ENCODE peak calls at places on chromosomes 1 and 21, in five cellular contexts. O is testis, G is lung, T is mucosa of descending colon, S is GM06990. Q is an unnamed sample.

GRCh38 chr1:26907071-26907922 is 6.5 kb downstream of the NR0B2 start:
- DNase-seq in O (no peak), G (peak), T (no peak), S (no peak), Q (no peak)

GRCh38 chr21:42062543-42063022 is 8.5 kb upstream of the UMODL1 start:
- DNase-seq in O (peak), G (no peak), T (peak), S (peak), Q (peak)

GRCh38 chr1:204619721-204620120 is 65.8 kb downstream of the LRRN2 start:
- DNase-seq in O (no peak), G (no peak), T (no peak), S (no peak), Q (no peak)

GRCh38 chr1:28147264-28148094 is 29.0 kb downstream of the PTAFR start:
- DNase-seq in O (no peak), G (no peak), T (no peak), S (peak), Q (no peak)

GRCh38 chr1:165365344-165365743 is 8.8 kb upstream of the LMX1A start:
- DNase-seq in O (no peak), G (no peak), T (no peak), S (no peak), Q (no peak)

GRCh38 chr1:243312962-243313634 is 57.3 kb downstream of the SDCCAG8 start:
- DNase-seq in O (no peak), G (no peak), T (no peak), S (peak), Q (peak)

GRCh38 chr1:63713627-63714481 is 60.0 kb upstream of the ROR1 start:
- DNase-seq in O (no peak), G (no peak), T (peak), S (no peak), Q (no peak)

GRCh38 chr1:33295450-33296081 is 25.3 kb downstream of the A3GALT2 start:
- DNase-seq in O (peak), G (peak), T (peak), S (peak), Q (peak)

GRCh38 chr1:203663294-203663693 is 36.7 kb downstream of the ATP2B4 start:
- DNase-seq in O (no peak), G (no peak), T (no peak), S (no peak), Q (no peak)

GRCh38 chr1:207959141-207959825 is 48.4 kb upstream of the CD34 start:
- DNase-seq in O (peak), G (peak), T (peak), S (peak), Q (peak)

GRCh38 chr1:214838351-214838750 is 235.4 kb downstream of the CENPF start:
- DNase-seq in O (no peak), G (no peak), T (no peak), S (no peak), Q (no peak)

GRCh38 chr1:169044296-169044695 is 62.2 kb upstream of the ATP1B1 start:
- DNase-seq in O (no peak), G (no peak), T (peak), S (no peak), Q (peak)

GRCh38 chr1:244435562-244436205 is 16.0 kb downstream of the ADSS2 start:
- DNase-seq in O (no peak), G (no peak), T (no peak), S (no peak), Q (no peak)

GRCh38 chr1:21219674-21220073 is 43.0 kb upstream of the EIF4G3 start:
- DNase-seq in O (no peak), G (no peak), T (no peak), S (no peak), Q (no peak)

GRCh38 chr1:244704107-244704506 is 51.2 kb downstream of the DESI2 start:
- DNase-seq in O (no peak), G (no peak), T (no peak), S (no peak), Q (no peak)

GRCh38 chr1:156337888-156338179 is 258 bp downstream of the CCT3 start:
- DNase-seq in O (no peak), G (no peak), T (no peak), S (no peak), Q (no peak)

GRCh38 chr1:219927956-219928790 is at the start of gene SLC30A10:
- DNase-seq in O (peak), G (no peak), T (peak), S (peak), Q (peak)

GRCh38 chr1:6080469-6080868 is 34.8 kb downstream of the KCNAB2 start:
- DNase-seq in O (no peak), G (no peak), T (no peak), S (no peak), Q (no peak)
- TF ChIP-seq CTCF in O (no peak), G (no peak), T (no peak), S (peak), Q (no peak)

DNA sequence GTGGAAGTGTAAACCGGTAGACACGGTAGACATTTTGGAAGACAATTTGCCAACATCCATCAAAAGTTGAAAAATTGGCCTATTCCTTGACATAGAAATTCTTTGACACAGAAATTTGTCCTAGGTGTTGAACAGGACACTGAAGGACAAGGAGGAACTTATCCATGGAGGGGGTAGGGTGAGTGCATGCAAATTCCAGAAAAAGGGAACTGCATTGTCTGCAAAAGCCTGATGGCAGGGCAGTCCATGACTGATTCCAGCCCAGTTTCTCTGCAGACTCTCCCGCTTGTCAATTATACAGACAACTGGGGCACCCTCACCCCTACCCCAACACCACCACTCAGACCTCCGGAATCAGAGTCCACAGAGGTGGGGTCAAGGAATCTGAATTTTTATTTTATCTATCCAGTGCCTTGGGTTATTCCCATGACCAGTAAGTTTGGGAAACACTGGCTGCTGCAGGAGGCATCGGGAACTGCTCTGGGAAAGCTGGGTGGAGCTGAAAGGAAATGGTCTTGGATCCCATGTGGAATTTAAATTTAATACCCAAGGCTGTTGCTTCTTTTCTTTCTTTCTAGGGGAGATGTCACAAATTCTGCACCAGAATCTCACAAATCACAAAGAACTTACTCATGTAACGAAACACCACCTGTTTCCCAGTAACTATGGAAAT is 103.3 kb upstream of the SLC45A1 start:
- DNase-seq in O (no peak), G (no peak), T (no peak), S (no peak), Q (no peak)
- TF ChIP-seq CTCF in O (no peak), G (no peak), T (no peak), S (no peak), Q (no peak)

DNA sequence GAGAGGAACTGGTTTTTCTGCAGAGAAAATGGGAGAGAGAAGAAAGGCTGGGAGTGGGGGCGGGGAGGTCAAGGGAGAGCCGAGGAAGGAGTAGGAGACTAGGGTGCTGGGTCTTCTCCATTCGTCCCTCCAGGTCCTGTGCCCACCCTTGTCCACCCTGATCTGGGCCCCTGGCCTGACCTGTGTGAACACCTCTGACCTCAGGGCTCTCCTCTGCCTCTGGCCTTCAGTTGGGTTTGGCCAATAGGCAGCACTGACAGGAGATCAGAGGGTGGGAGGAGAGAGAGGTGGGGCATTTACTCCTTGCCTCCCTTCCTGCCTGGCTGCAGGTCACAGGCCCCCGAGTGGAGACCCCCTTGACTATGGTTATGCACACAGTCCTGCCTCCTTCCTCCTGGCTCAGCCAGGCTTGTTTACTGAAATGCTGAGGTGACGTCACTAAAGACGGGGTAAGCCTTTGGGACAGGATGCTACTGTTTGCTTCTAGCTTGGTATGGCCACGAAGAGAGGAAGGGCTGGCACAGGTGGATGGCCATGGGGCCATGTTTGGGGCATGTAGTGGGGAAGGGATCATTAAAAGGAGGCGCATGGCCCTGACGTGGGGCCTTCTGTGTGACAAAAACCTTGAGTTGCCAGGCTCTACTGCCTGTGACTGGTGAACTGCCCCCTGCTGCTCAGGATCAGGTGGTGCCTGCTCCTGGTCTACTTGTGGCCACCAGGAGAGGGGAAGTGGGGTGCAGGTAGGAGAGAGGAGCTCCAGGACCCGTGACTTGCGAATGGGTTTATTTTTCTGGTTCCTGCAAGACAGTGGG is 248.7 kb upstream of the CSF3R start:
- DNase-seq in O (no peak), G (no peak), T (no peak), S (no peak), Q (no peak)
- TF ChIP-seq CTCF in O (peak), G (no peak), T (no peak), S (peak), Q (no peak)

DNA sequence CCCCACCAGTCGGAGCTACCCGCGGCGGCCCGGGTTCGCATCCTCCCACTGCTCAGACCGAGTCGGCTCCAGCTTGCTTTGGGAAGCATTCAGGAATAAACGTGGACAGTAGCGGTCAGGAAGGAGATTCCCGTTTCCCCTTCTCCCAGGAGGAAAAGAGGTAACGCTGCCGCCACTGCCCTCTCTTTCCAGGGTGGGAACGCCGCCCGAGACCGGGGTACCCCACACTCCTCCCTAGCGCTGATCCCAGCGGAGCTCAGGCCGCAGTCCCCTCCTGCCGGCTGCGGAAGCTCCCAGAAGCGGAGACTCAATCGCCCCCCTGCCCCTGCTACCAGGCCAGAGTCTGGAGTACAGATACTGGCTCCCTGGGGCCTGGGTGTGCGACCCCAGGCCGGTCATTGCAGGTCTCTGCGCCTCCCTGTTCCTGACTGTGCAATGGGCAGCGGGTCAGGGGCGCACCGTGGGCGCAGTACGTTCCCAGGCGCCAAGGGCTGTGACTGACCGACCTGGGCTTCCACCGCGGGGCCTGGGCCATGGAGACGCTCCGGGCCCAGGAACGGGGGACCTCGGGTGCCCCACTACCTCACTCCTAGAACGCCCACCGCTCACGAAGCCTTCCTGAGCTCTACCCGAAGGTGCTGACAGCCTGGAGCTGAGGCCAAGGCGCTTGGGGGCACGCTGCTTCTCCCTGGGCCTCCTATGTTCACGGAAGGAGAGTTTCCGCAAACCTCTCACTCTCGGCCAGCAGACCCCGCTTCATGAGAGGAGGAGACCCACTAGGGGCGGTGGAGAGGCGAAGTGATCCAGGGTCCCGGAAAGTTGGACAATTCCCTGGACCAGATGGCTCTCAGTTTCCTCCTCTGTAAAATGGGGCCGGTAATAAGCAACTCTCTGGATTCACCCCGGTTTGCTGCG is 7.8 kb downstream of the DMRTA2 start:
- DNase-seq in O (no peak), G (no peak), T (no peak), S (no peak), Q (no peak)
- TF ChIP-seq CTCF in O (no peak), G (no peak), T (no peak), S (no peak), Q (no peak)

GRCh38 chr21:36881223-36881622 is 85.2 kb downstream of the HLCS start:
- DNase-seq in O (no peak), G (no peak), T (no peak), S (no peak), Q (no peak)
- TF ChIP-seq CTCF in O (no peak), G (no peak), T (no peak), S (no peak), Q (no peak)

GRCh38 chr1:25742316-25742715 is 57.7 kb upstream of the SELENON start:
- DNase-seq in O (no peak), G (no peak), T (no peak), S (no peak), Q (no peak)

GRCh38 chr1:25746299-25747045 is 53.5 kb upstream of the SELENON start:
- DNase-seq in O (no peak), G (no peak), T (no peak), S (no peak), Q (no peak)

GRCh38 chr1:25743164-25744139 is 56.5 kb upstream of the SELENON start:
- DNase-seq in O (peak), G (peak), T (peak), S (no peak), Q (no peak)

GRCh38 chr1:25744636-25745425 is 55.2 kb upstream of the SELENON start:
- DNase-seq in O (no peak), G (no peak), T (no peak), S (no peak), Q (no peak)

GRCh38 chr1:25744140-25744581 is 55.8 kb upstream of the SELENON start:
- DNase-seq in O (peak), G (peak), T (peak), S (no peak), Q (no peak)
- TF ChIP-seq CTCF in O (peak), G (peak), T (peak), S (peak), Q (no peak)

GRCh38 chr1:1344672-1345361 is 4.4 kb downstream of the DVL1 start:
- DNase-seq in O (no peak), G (no peak), T (no peak), S (no peak), Q (no peak)
- TF ChIP-seq CTCF in O (no peak), G (no peak), T (no peak), S (peak), Q (no peak)

DNA sequence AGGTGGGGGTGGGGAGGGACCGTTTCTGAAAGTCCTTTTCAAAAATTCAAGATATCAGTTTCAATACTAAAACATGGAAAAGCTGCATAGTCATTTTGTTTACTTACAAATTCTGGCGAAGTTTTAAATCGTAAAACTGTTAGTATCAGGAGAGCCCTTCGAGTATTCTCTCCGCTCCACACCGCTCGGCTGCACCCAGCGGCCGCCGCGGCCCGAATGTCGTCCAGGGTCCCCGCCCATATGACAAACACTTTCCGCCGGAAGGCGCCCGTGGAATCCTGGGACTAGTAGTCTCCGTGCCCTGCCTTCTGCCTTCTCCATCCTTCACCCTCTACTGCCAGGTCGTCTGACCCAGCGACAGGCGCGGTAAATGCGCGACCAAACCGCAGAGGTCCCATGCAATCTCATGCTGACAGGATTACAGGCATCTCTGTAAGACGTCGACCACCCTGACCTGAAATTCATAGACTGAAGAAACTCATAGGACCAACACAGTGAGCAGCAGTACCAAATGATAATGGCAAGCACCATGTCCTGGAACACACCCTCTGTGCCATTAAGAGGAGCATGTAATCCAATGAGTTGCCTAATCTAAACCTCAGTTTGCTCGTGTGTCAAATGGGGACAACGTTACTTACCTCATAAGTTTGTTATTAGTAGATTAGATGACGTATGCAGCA is at the start of gene TOR1AIP2:
- DNase-seq in O (peak), G (peak), T (peak), S (peak), Q (peak)
- TF ChIP-seq CTCF in O (no peak), G (no peak), T (no peak), S (no peak), Q (no peak)

DNA sequence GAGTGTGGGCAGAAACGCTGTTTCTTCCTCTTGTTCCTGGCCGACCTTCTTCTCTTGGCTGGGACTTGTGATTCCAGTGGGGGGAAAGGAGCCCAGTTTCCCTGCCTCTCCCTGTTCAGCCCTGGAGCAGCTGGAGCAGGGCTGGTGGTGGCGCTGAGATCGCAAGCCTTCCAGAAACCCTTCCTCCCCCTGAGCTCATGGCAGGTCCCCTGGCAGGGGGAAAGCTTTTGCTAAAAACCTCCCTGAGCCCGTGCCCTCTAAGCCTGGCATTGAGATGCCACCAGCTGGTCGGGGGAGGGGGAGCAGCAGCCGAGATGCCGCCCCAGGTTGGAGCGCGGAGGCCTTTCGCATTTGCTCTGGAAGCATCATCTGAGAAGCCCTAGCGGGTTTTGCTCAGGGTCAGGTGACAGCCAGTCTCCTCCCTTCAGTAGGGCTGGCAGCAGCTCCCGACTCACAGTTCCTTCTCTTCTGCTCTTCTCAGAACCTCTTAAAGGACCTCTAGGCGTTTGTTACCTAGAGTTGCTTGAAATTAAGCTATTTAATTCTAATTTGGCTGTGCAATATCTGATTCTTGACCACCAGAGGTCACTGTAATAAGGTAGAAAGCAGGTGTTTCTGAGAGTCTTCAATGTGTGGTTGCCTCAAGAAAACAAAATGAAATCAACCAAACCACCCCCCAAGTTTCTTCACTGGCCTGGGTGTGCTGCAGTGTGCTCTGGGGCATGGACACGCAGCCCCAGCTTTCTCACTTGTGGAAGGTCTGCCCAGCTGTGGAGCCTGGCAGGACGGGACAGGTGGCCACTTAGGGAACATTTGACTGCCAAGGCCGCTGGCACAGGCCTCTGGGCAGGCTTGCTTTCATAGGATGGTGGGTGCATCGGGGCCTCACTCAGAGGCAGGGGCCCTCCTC is 257.3 kb downstream of the CAMTA1 start:
- DNase-seq in O (peak), G (no peak), T (no peak), S (peak), Q (peak)
- TF ChIP-seq CTCF in O (peak), G (no peak), T (no peak), S (peak), Q (no peak)

Q was measured in GM20000.